ENCODE peak calls at places on chromosome 4, in five cellular contexts. C is RPMI8226; S is germinal center; U is EL; N is stimulated activated CD8-positive, alpha-beta memory T cell treated with anti-CD3 and anti-CD28 coated beads, Interleukin-4, amount 100 ng/mL, for 24 hours. Z is an unnamed sample.

GRCh38 chr4:165330666-165331065 is 3.2 kb downstream of the MSMO1 start:
- DNase-seq in C (no peak), S (no peak), N (no peak), U (no peak), Z (no peak)

GRCh38 chr4:152983774-152984411 is 47.8 kb downstream of the FHDC1 start:
- DNase-seq in C (no peak), U (peak; percentile 61), S (no peak), N (no peak), Z (no peak)

GRCh38 chr4:128322986-128323385 is 35.4 kb upstream of the PGRMC2 start:
- DNase-seq in N (no peak), S (no peak), C (no peak), U (peak; percentile 94), Z (no peak)

GRCh38 chr4:76896731-76897521 is 1.0 kb downstream of the SOWAHB start:
- DNase-seq in S (peak; percentile 29), N (no peak), U (peak; percentile 35), C (no peak), Z (no peak)

GRCh38 chr4:56243107-56243506 is 144.2 kb downstream of the AASDH start:
- DNase-seq in U (no peak), S (no peak), C (no peak), N (no peak), Z (no peak)

GRCh38 chr4:141565379-141566089 is 70.8 kb upstream of the IL15 start:
- DNase-seq in U (no peak), S (no peak), C (no peak), N (no peak), Z (no peak)

GRCh38 chr4:119861731-119862130 is 204.9 kb downstream of the MAD2L1 start:
- DNase-seq in C (no peak), S (no peak), U (no peak), N (no peak), Z (no peak)

GRCh38 chr4:137644201-137644600 is 111.9 kb upstream of the PCDH18 start:
- DNase-seq in N (no peak), C (no peak), S (no peak), U (peak; percentile 11), Z (no peak)

GRCh38 chr4:8073206-8073863 is 85.3 kb downstream of the ABLIM2 start:
- DNase-seq in N (no peak), S (no peak), C (no peak), U (no peak), Z (no peak)

GRCh38 chr4:129747756-129748155 is 651.8 kb downstream of the C4orf33 start:
- DNase-seq in U (no peak), N (no peak), C (no peak), S (no peak), Z (no peak)

GRCh38 chr4:53192496-53192895 is 173.4 kb downstream of the SCFD2 start:
- DNase-seq in U (no peak), S (no peak), N (no peak), C (no peak), Z (no peak)

GRCh38 chr4:184097240-184097619 is 120.4 kb downstream of the ENPP6 start:
- DNase-seq in S (peak; percentile 8), C (peak; percentile 34), N (peak; percentile 15), U (no peak), Z (no peak)

GRCh38 chr4:121094297-121094966 is 22.1 kb upstream of the NDNF start:
- DNase-seq in C (no peak), N (no peak), U (no peak), S (no peak), Z (no peak)

GRCh38 chr4:39758176-39758575 is 60.2 kb downstream of the UBE2K start:
- DNase-seq in N (no peak), C (no peak), S (no peak), U (no peak), Z (no peak)

GRCh38 chr4:16387448-16387847 is 161.2 kb upstream of the TAPT1 start:
- DNase-seq in U (no peak), S (no peak), N (no peak), C (no peak), Z (no peak)

GRCh38 chr4:150078041-150078995 is at the start of gene DCLK2:
- DNase-seq in S (peak; percentile 26), N (no peak), C (peak; percentile 59), U (peak; percentile 87), Z (no peak)

GRCh38 chr4:147461161-147461560 is 19.7 kb upstream of the EDNRA start:
- DNase-seq in S (no peak), C (no peak), U (no peak), N (no peak), Z (no peak)

GRCh38 chr4:58074382-58074781 is 964.2 kb upstream of the IGFBP7 start:
- DNase-seq in C (no peak), N (no peak), S (no peak), U (no peak), Z (no peak)

GRCh38 chr4:134365852-134366251 is 164.3 kb upstream of the PABPC4L start:
- DNase-seq in C (no peak), N (no peak), S (no peak), U (peak; percentile 40), Z (no peak)

GRCh38 chr4:22857411-22857810 is 164.7 kb downstream of the GBA3 start:
- DNase-seq in C (no peak), S (no peak), U (no peak), N (no peak), Z (no peak)

GRCh38 chr4:119785963-119786362 is 157.4 kb upstream of the PDE5A start:
- DNase-seq in U (peak; percentile 9), S (no peak), N (no peak), C (peak; percentile 42), Z (no peak)

GRCh38 chr4:122007016-122007415 is 55.2 kb upstream of the TRPC3 start:
- DNase-seq in S (no peak), C (no peak), U (no peak), N (no peak), Z (no peak)

GRCh38 chr4:173242466-173243250 is 74.0 kb downstream of the GALNT7 start:
- DNase-seq in C (no peak), S (no peak), N (no peak), U (no peak), Z (no peak)

GRCh38 chr4:30720021-30720655 is at the start of gene PCDH7:
- DNase-seq in S (no peak), N (no peak), C (no peak), U (peak; percentile 58), Z (no peak)

GRCh38 chr4:11632488-11632887 is 203.8 kb upstream of the HS3ST1 start:
- DNase-seq in U (no peak), C (no peak), N (no peak), S (no peak), Z (no peak)